ENCODE peak calls at places on chromosomes 1 and 21, in nine cellular contexts. V is amniotic stem cell; G is WTC11; Y is cortex of kidney; H is T-cell; X is stimulated activated CD8-positive, alpha-beta memory T cell treated with anti-CD3 and anti-CD28 coated beads, Interleukin-4, amount 100 ng/mL, for 24 hours; K is EL; Z is Right ventricle myocardium inferior; P is amygdala. J is an unnamed sample.

GRCh38 chr1:201589186-201589585 is 50.3 kb downstream of the NAV1 start:
- DNase-seq in V (no peak), G (no peak), Y (no peak), H (no peak), X (no peak), K (no peak), Z (no peak), P (no peak), J (no peak)

GRCh38 chr1:94590203-94591137 is 48.9 kb upstream of the F3 start:
- DNase-seq in V (no peak), G (no peak), Y (no peak), H (no peak), X (no peak), K (peak), Z (no peak), P (no peak), J (no peak)

GRCh38 chr1:45752441-45753052 is 2.1 kb upstream of the IPP start:
- DNase-seq in V (no peak), G (no peak), Y (no peak), H (no peak), X (no peak), K (no peak), Z (no peak), P (no peak), J (no peak)

GRCh38 chr21:45870851-45871615 is 110.5 kb upstream of the COL6A1 start:
- DNase-seq in V (no peak), G (no peak), Y (no peak), H (no peak), X (no peak), K (no peak), Z (no peak), P (no peak), J (no peak)

GRCh38 chr1:164598719-164599118 is 39.7 kb downstream of the PBX1 start:
- DNase-seq in V (no peak), G (no peak), Y (no peak), H (no peak), X (no peak), K (no peak), Z (no peak), P (no peak), J (no peak)

GRCh38 chr1:223102797-223103533 is 40.1 kb downstream of the TLR5 start:
- DNase-seq in V (no peak), G (no peak), Y (no peak), H (no peak), X (no peak), K (no peak), Z (no peak), P (no peak), J (no peak)

GRCh38 chr1:203652718-203653461 is 26.3 kb downstream of the ATP2B4 start:
- DNase-seq in V (no peak), G (no peak), Y (no peak), H (peak), X (no peak), K (no peak), Z (no peak), P (no peak), J (no peak)

GRCh38 chr1:239879321-239880170 is 212.1 kb upstream of the FMN2 start:
- DNase-seq in V (no peak), G (no peak), Y (no peak), H (no peak), X (no peak), K (no peak), Z (no peak), P (no peak), J (no peak)

GRCh38 chr21:43727571-43728466 is 8.9 kb downstream of the PDXK start:
- DNase-seq in V (no peak), G (peak), Y (no peak), H (no peak), X (no peak), K (peak), Z (no peak), P (no peak), J (no peak)

GRCh38 chr1:243433737-243434370 is 178.0 kb downstream of the SDCCAG8 start:
- DNase-seq in V (no peak), G (no peak), Y (no peak), H (no peak), X (no peak), K (no peak), Z (no peak), P (no peak), J (no peak)

GRCh38 chr1:201715801-201716741 is 112.9 kb upstream of the IPO9 start:
- DNase-seq in V (no peak), G (no peak), Y (no peak), H (no peak), X (no peak), K (no peak), Z (no peak), P (no peak), J (no peak)

GRCh38 chr1:235910357-235911299 is 43.9 kb upstream of the LYST start:
- DNase-seq in V (peak), G (peak), Y (no peak), H (no peak), X (no peak), K (peak), Z (no peak), P (no peak), J (no peak)

GRCh38 chr1:30680879-30681278 is 42.5 kb downstream of the MATN1 start:
- DNase-seq in V (no peak), G (no peak), Y (no peak), H (no peak), X (no peak), K (no peak), Z (no peak), P (no peak), J (no peak)

GRCh38 chr21:32413697-32414578 is 1.4 kb downstream of the EVA1C start:
- DNase-seq in V (no peak), G (no peak), Y (no peak), H (no peak), X (no peak), K (peak), Z (no peak), P (no peak), J (no peak)

GRCh38 chr21:43868461-43868860 is 3.4 kb downstream of the AGPAT3 start:
- DNase-seq in V (no peak), G (no peak), Y (no peak), H (no peak), X (no peak), K (no peak), Z (no peak), P (no peak), J (no peak)